ENCODE peak calls at places on chromosomes 5 and 9, in five cellular contexts. J is A549, E is BJ, N is astrocyte of the cerebellum, B is HepG2. S is an unnamed sample.

GRCh38 chr5:84436866-84437265 is 52.2 kb upstream of the EDIL3 start:
- DNase-seq in J (no peak), N (no peak), E (no peak), B (no peak), S (peak)

GRCh38 chr9:3541206-3541605 is 15.4 kb upstream of the RFX3 start:
- DNase-seq in J (no peak), N (no peak), E (no peak), B (no peak), S (no peak)

GRCh38 chr5:119417891-119418781 is 34.2 kb upstream of the HSD17B4 start:
- DNase-seq in B (no peak), N (peak), J (no peak), E (no peak), S (peak)

GRCh38 chr5:78610163-78610583 is 38.4 kb downstream of the LHFPL2 start:
- DNase-seq in J (no peak), N (no peak), B (no peak), E (no peak), S (no peak)

GRCh38 chr5:96254980-96255681 is 177.9 kb downstream of the PCSK1 start:
- DNase-seq in J (peak), N (peak), E (peak), B (no peak), S (peak)

GRCh38 chr9:130731355-130731754 is 37.8 kb downstream of the EXOSC2 start:
- DNase-seq in B (no peak), E (no peak), N (no peak), J (no peak), S (no peak)

GRCh38 chr5:133460172-133460758 is 152.1 kb downstream of the FSTL4 start:
- DNase-seq in B (no peak), N (no peak), E (no peak), J (peak), S (peak)

GRCh38 chr5:124365491-124365890 is 380.9 kb downstream of the ZNF608 start:
- DNase-seq in B (no peak), J (no peak), E (no peak), N (no peak), S (no peak)

GRCh38 chr5:125196479-125197183 is 450.2 kb upstream of the ZNF608 start:
- DNase-seq in B (no peak), E (no peak), N (no peak), J (no peak), S (no peak)

GRCh38 chr5:173726848-173727557 is 110.6 kb upstream of the BOD1 start:
- DNase-seq in B (no peak), N (peak), E (no peak), J (no peak), S (no peak)

GRCh38 chr5:76207122-76207521 is 123.9 kb downstream of the SV2C start:
- DNase-seq in J (no peak), N (no peak), B (no peak), E (no peak), S (no peak)

GRCh38 chr5:159913048-159913447 is 3.2 kb upstream of the ADRA1B start:
- DNase-seq in E (no peak), N (no peak), J (peak), B (no peak), S (peak)

GRCh38 chr5:168023190-168023589 is 268.3 kb upstream of the WWC1 start:
- DNase-seq in B (no peak), E (no peak), J (no peak), N (no peak), S (no peak)

GRCh38 chr5:57735754-57736153 is 253.1 kb upstream of the ACTBL2 start:
- DNase-seq in E (peak), N (peak), J (peak), B (peak), S (peak)

GRCh38 chr9:74519419-74519818 is 22.3 kb downstream of the RORB start:
- DNase-seq in E (no peak), N (no peak), B (no peak), J (no peak), S (no peak)

GRCh38 chr9:68951879-68952659 is 61.8 kb downstream of the PRKACG start:
- DNase-seq in E (no peak), J (no peak), N (no peak), B (no peak), S (no peak)

GRCh38 chr5:39835371-39835770 is 410.6 kb upstream of the DAB2 start:
- DNase-seq in N (no peak), E (no peak), J (no peak), B (no peak), S (peak)

GRCh38 chr9:28503573-28503972 is 930.3 kb upstream of the C9orf72 start:
- DNase-seq in J (no peak), N (no peak), E (no peak), B (no peak), S (no peak)

GRCh38 chr5:65818592-65818991 is 96.6 kb downstream of the NLN start:
- DNase-seq in E (no peak), N (no peak), J (peak), B (peak), S (no peak)

GRCh38 chr9:13568851-13569618 is 289.5 kb upstream of the MPDZ start:
- DNase-seq in E (no peak), B (no peak), J (no peak), N (no peak), S (no peak)
- H3K4me3 ChIP-seq in E (no peak), B (no peak), J (no peak), N (peak), S (no peak)

GRCh38 chr9:111658943-111659342 is 2.5 kb upstream of the GNG10 start:
- DNase-seq in E (no peak), N (no peak), J (no peak), B (no peak), S (no peak)
- TF ChIP-seq CTCF in E (no peak), N (no peak), J (no peak), B (no peak), S (no peak)

GRCh38 chr9:120712539-120713031 is 1.7 kb downstream of the MEGF9 start:
- DNase-seq in N (no peak), J (peak), E (no peak), B (no peak), S (peak)
- H3K4me3 ChIP-seq in N (peak), J (peak), E (no peak), B (peak), S (peak)

DNA sequence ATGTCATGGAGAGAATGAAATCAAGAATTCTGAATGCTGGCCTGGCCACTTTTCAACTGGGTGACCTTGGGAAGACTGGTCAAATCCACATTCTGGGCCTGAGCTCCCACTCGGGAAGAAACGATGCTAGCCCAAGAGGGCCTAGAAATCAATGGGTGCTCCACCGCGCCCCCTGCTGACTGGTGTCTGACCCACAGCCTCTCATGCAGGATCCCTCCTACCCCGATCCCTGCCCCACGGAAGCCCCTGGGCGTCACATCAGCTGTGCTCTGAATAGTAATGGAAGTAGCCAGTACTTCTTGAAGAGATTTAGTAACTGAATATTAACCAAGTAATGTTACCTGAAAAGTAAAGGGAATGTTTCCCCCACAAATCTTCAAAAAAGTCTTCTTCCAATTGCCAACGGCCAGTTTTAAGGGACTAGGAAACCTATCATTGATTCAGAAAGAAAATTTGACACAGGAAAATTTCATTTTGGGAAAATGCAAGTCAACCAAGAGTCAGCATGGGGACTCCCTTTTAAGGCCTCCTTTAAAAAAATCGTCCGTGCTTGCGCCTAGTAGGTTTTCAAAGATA is 43.9 kb downstream of the CRB2 start:
- DNase-seq in E (no peak), J (peak), N (no peak), B (no peak), S (no peak)
- TF ChIP-seq CTCF in E (peak), J (peak), N (peak), B (peak), S (peak)

S was measured in epithelial cell of esophagus.